ENCODE peak calls at places on chromosomes 3 and 15, in six cellular contexts. I is AG08395, O is NB4, C is HCT116, M is endothelial cell, N is NCI-H1048. D is an unnamed sample.

GRCh38 chr3:125310623-125311076 is 64.5 kb downstream of the ZNF148 start:
- DNase-seq in M (no peak), C (no peak), O (peak), I (no peak), N (no peak), D (no peak)

GRCh38 chr15:31254431-31255175 is 72.0 kb upstream of the KLF13 start:
- DNase-seq in C (no peak), N (no peak), O (peak), M (no peak), I (peak), D (no peak)

GRCh38 chr15:29736745-29737023 is 85.6 kb downstream of the TJP1 start:
- DNase-seq in N (no peak), I (peak), O (no peak), M (no peak), C (peak), D (no peak)

GRCh38 chr3:52481819-52482521 is 13.2 kb upstream of the STAB1 start:
- DNase-seq in O (peak), C (no peak), I (no peak), M (peak), N (no peak), D (no peak)

GRCh38 chr3:128033102-128033501 is 19.1 kb upstream of the SEC61A1 start:
- DNase-seq in M (no peak), C (no peak), I (no peak), N (no peak), O (no peak), D (no peak)

GRCh38 chr3:67647390-67647878 is 7.0 kb downstream of the SUCLG2 start:
- DNase-seq in C (peak), M (no peak), I (peak), O (no peak), N (no peak), D (no peak)

GRCh38 chr3:141737108-141737507 is 990 bp upstream of the RNF7 start:
- DNase-seq in M (no peak), N (no peak), O (peak), C (no peak), I (no peak), D (no peak)

GRCh38 chr3:66499881-66500574 is 794 bp downstream of the LRIG1 start:
- DNase-seq in N (no peak), C (no peak), M (peak), O (no peak), I (peak), D (no peak)

GRCh38 chr3:143083781-143084180 is 35.8 kb upstream of the CHST2 start:
- DNase-seq in C (no peak), N (no peak), M (no peak), I (no peak), O (peak), D (no peak)

GRCh38 chr3:17039579-17039978 is 154.8 kb downstream of the PLCL2 start:
- DNase-seq in C (peak), N (no peak), M (no peak), O (peak), I (peak), D (no peak)

GRCh38 chr3:157532529-157533297 is 29.5 kb upstream of the VEPH1 start:
- DNase-seq in C (peak), M (peak), O (peak), N (peak), I (peak), D (peak)

GRCh38 chr3:37863552-37863865 is 1.8 kb downstream of the CTDSPL start:
- DNase-seq in I (no peak), C (no peak), M (no peak), O (no peak), N (no peak), D (no peak)

GRCh38 chr3:186081678-186082077 is 27.2 kb downstream of the ETV5 start:
- DNase-seq in M (no peak), C (no peak), I (no peak), O (no peak), N (no peak), D (no peak)

GRCh38 chr15:63686352-63686751 is 89.2 kb downstream of the FBXL22 start:
- DNase-seq in C (no peak), M (no peak), N (no peak), I (no peak), O (no peak), D (no peak)

GRCh38 chr15:100972975-100973350 is 53.8 kb downstream of the LRRK1 start:
- DNase-seq in M (no peak), I (no peak), O (no peak), N (no peak), C (no peak), D (no peak)

GRCh38 chr3:113898892-113899291 is 48.9 kb upstream of the ZDHHC23 start:
- DNase-seq in M (no peak), O (peak), N (no peak), C (no peak), I (peak), D (no peak)

GRCh38 chr3:156554515-156554841 is 439 bp downstream of the SSR3 start:
- DNase-seq in O (no peak), M (no peak), I (no peak), C (no peak), N (no peak), D (no peak)

D was measured in T47D.